ENCODE peak calls at places on chromosome 18, in six cellular contexts. I is mesothelial cell of epicardium, C is endothelial cell of umbilical vein, H is fibroblast of pulmonary artery, R is GM13977, M is foreskin fibroblast. V is an unnamed sample.

GRCh38 chr18:36297419-36298112 is at the start of gene FHOD3:
- DNase-seq in I (no peak), C (peak), H (peak), R (peak), M (peak), V (peak)

GRCh38 chr18:12579775-12580174 is 78.1 kb downstream of the SPIRE1 start:
- DNase-seq in I (no peak), C (no peak), H (no peak), R (peak), M (no peak), V (no peak)

GRCh38 chr18:1483386-1483785 is 578.7 kb downstream of the ADCYAP1 start:
- DNase-seq in I (no peak), C (no peak), H (peak), R (no peak), M (no peak), V (no peak)

GRCh38 chr18:8525692-8526091 is 83.5 kb upstream of the RAB12 start:
- DNase-seq in I (no peak), C (no peak), H (no peak), R (no peak), M (no peak), V (no peak)

GRCh38 chr18:72194072-72194471 is 350.1 kb downstream of the CBLN2 start:
- DNase-seq in I (no peak), C (no peak), H (no peak), R (no peak), M (no peak), V (no peak)

GRCh38 chr18:45551417-45551816 is 63.9 kb upstream of the SLC14A2 start:
- DNase-seq in I (no peak), C (no peak), H (no peak), R (no peak), M (no peak), V (no peak)

GRCh38 chr18:65235966-65236634 is 514.7 kb upstream of the CDH7 start:
- DNase-seq in I (no peak), C (no peak), H (no peak), R (no peak), M (no peak), V (no peak)

GRCh38 chr18:55589625-55590291 is 1.8 kb upstream of the TCF4 start:
- DNase-seq in I (peak), C (peak), H (peak), R (peak), M (peak), V (peak)

GRCh38 chr18:68714356-68714706 is 577 bp downstream of the TMX3 start:
- DNase-seq in I (no peak), C (peak), H (no peak), R (no peak), M (no peak), V (peak)

GRCh38 chr18:37429768-37430167 is 135.8 kb downstream of the CELF4 start:
- DNase-seq in I (no peak), C (no peak), H (no peak), R (no peak), M (no peak), V (no peak)

GRCh38 chr18:5585653-5586052 is 41.9 kb upstream of the EPB41L3 start:
- DNase-seq in I (no peak), C (no peak), H (no peak), R (no peak), M (no peak), V (no peak)

GRCh38 chr18:27447530-27447929 is 262.4 kb upstream of the CHST9 start:
- DNase-seq in I (no peak), C (no peak), H (no peak), R (no peak), M (no peak), V (no peak)

GRCh38 chr18:8794133-8794986 is 89.0 kb downstream of the MTCL1 start:
- DNase-seq in I (no peak), C (peak), H (no peak), R (no peak), M (peak), V (peak)

GRCh38 chr18:68555935-68556334 is 159.0 kb downstream of the TMX3 start:
- DNase-seq in I (no peak), C (no peak), H (no peak), R (no peak), M (peak), V (no peak)

GRCh38 chr18:2963048-2963447 is 49.9 kb downstream of the LPIN2 start:
- DNase-seq in I (no peak), C (no peak), H (no peak), R (no peak), M (no peak), V (no peak)

GRCh38 chr18:59286341-59286740 is 13.1 kb upstream of the RAX start:
- DNase-seq in I (no peak), C (no peak), H (no peak), R (no peak), M (no peak), V (no peak)

GRCh38 chr18:69982417-69982816 is 34.7 kb upstream of the CD226 start:
- DNase-seq in I (no peak), C (no peak), H (no peak), R (no peak), M (no peak), V (no peak)

GRCh38 chr18:47215554-47216138 is 35.8 kb downstream of the SKOR2 start:
- DNase-seq in I (no peak), C (peak), H (peak), R (peak), M (peak), V (peak)

GRCh38 chr18:70322928-70323327 is 34.1 kb downstream of the SOCS6 start:
- DNase-seq in I (no peak), C (no peak), H (peak), R (no peak), M (peak), V (no peak)

GRCh38 chr18:34219651-34220050 is 5.1 kb downstream of the NOL4 start:
- DNase-seq in I (no peak), C (no peak), H (no peak), R (no peak), M (no peak), V (no peak)

GRCh38 chr18:63758616-63759015 is 16.6 kb upstream of the SERPINB7 start:
- DNase-seq in I (no peak), C (no peak), H (no peak), R (no peak), M (no peak), V (no peak)

GRCh38 chr18:74796928-74797576 is 199.4 kb downstream of the ZNF407 start:
- DNase-seq in I (no peak), C (no peak), H (peak), R (peak), M (peak), V (peak)

GRCh38 chr18:22026889-22027288 is 142.5 kb upstream of the GATA6 start:
- DNase-seq in I (no peak), C (no peak), H (no peak), R (no peak), M (no peak), V (no peak)

GRCh38 chr18:49031511-49032188 is 80.9 kb upstream of the SMAD7 start:
- DNase-seq in I (no peak), C (no peak), H (no peak), R (no peak), M (no peak), V (no peak)

GRCh38 chr18:23814977-23815614 is 125.8 kb downstream of the LAMA3 start:
- DNase-seq in I (no peak), C (no peak), H (no peak), R (no peak), M (no peak), V (no peak)

GRCh38 chr18:78376036-78376435 is 603.6 kb upstream of the SALL3 start:
- DNase-seq in I (no peak), C (no peak), H (no peak), R (no peak), M (no peak), V (no peak)